ENCODE peak calls at places on chromosomes 7 and 10, in seven cellular contexts. One of them, this sample, is unnamed.

GRCh38 chr7:82317760-82318159 is 125.8 kb downstream of the CACNA2D1 start:
- DNase-seq in fibroblast of pulmonary artery: no peak
- DNase-seq in fibroblast of mammary gland: no peak
- DNase-seq in astrocyte: no peak
- DNase-seq in heart left ventricle: no peak
- DNase-seq in brain microvascular endothelial cell: no peak
- DNase-seq in upper lobe of left lung: no peak
- DNase-seq in this sample: no peak

GRCh38 chr10:114303556-114303955 is 64.5 kb downstream of the VWA2 start:
- DNase-seq in heart left ventricle: no peak
- DNase-seq in upper lobe of left lung: no peak
- DNase-seq in fibroblast of pulmonary artery: no peak
- DNase-seq in fibroblast of mammary gland: no peak
- DNase-seq in brain microvascular endothelial cell: no peak
- DNase-seq in astrocyte: no peak
- DNase-seq in this sample: no peak

GRCh38 chr10:132257271-132257670 is 50.5 kb downstream of the STK32C start:
- DNase-seq in fibroblast of mammary gland: peak; percentile 70
- DNase-seq in upper lobe of left lung: peak; percentile 52
- DNase-seq in heart left ventricle: no peak
- DNase-seq in fibroblast of pulmonary artery: peak; percentile 6
- DNase-seq in astrocyte: peak; percentile 40
- DNase-seq in brain microvascular endothelial cell: peak; percentile 25
- DNase-seq in this sample: peak; percentile 16

GRCh38 chr7:50056131-50056530 is 36.9 kb downstream of the ZPBP start:
- DNase-seq in astrocyte: no peak
- DNase-seq in fibroblast of pulmonary artery: no peak
- DNase-seq in heart left ventricle: no peak
- DNase-seq in fibroblast of mammary gland: no peak
- DNase-seq in brain microvascular endothelial cell: no peak
- DNase-seq in upper lobe of left lung: no peak
- DNase-seq in this sample: no peak

GRCh38 chr7:134584290-134584689 is 35.4 kb downstream of the AKR1B15 start:
- DNase-seq in upper lobe of left lung: no peak
- DNase-seq in brain microvascular endothelial cell: no peak
- DNase-seq in heart left ventricle: no peak
- DNase-seq in astrocyte: no peak
- DNase-seq in fibroblast of mammary gland: no peak
- DNase-seq in fibroblast of pulmonary artery: no peak
- DNase-seq in this sample: no peak

GRCh38 chr7:134813668-134814067 is 34.2 kb downstream of the CALD1 start:
- DNase-seq in fibroblast of mammary gland: peak; percentile 90
- DNase-seq in fibroblast of pulmonary artery: peak; percentile 85
- DNase-seq in heart left ventricle: no peak
- DNase-seq in astrocyte: peak; percentile 54
- DNase-seq in brain microvascular endothelial cell: peak; percentile 81
- DNase-seq in upper lobe of left lung: no peak
- DNase-seq in this sample: peak; percentile 41

GRCh38 chr10:77341055-77341454 is 296.6 kb downstream of the KCNMA1 start:
- DNase-seq in fibroblast of pulmonary artery: no peak
- DNase-seq in fibroblast of mammary gland: no peak
- DNase-seq in astrocyte: no peak
- DNase-seq in upper lobe of left lung: no peak
- DNase-seq in brain microvascular endothelial cell: no peak
- DNase-seq in heart left ventricle: no peak
- DNase-seq in this sample: no peak

GRCh38 chr10:96996275-96996980 is 164.3 kb downstream of the LCOR start:
- DNase-seq in fibroblast of pulmonary artery: no peak
- DNase-seq in fibroblast of mammary gland: no peak
- DNase-seq in heart left ventricle: no peak
- DNase-seq in brain microvascular endothelial cell: no peak
- DNase-seq in astrocyte: peak; percentile 35
- DNase-seq in upper lobe of left lung: no peak
- DNase-seq in this sample: no peak

GRCh38 chr10:11993834-11994468 is 48.7 kb downstream of the UPF2 start:
- DNase-seq in fibroblast of mammary gland: no peak
- DNase-seq in fibroblast of pulmonary artery: no peak
- DNase-seq in upper lobe of left lung: no peak
- DNase-seq in astrocyte: no peak
- DNase-seq in heart left ventricle: no peak
- DNase-seq in brain microvascular endothelial cell: no peak
- DNase-seq in this sample: no peak

GRCh38 chr10:44201656-44202055 is 183.2 kb downstream of the CXCL12 start:
- DNase-seq in fibroblast of pulmonary artery: no peak
- DNase-seq in brain microvascular endothelial cell: no peak
- DNase-seq in astrocyte: no peak
- DNase-seq in heart left ventricle: no peak
- DNase-seq in upper lobe of left lung: no peak
- DNase-seq in fibroblast of mammary gland: no peak
- DNase-seq in this sample: no peak

GRCh38 chr10:95550073-95550672 is 11.0 kb downstream of the SORBS1 start:
- DNase-seq in upper lobe of left lung: no peak
- DNase-seq in brain microvascular endothelial cell: no peak
- DNase-seq in fibroblast of mammary gland: no peak
- DNase-seq in fibroblast of pulmonary artery: no peak
- DNase-seq in heart left ventricle: no peak
- DNase-seq in astrocyte: no peak
- DNase-seq in this sample: no peak

GRCh38 chr10:88897019-88897853 is 17.2 kb downstream of the STAMBPL1 start:
- DNase-seq in fibroblast of mammary gland: peak; percentile 55
- DNase-seq in brain microvascular endothelial cell: no peak
- DNase-seq in heart left ventricle: no peak
- DNase-seq in upper lobe of left lung: no peak
- DNase-seq in fibroblast of pulmonary artery: no peak
- DNase-seq in astrocyte: no peak
- DNase-seq in this sample: peak; percentile 49

GRCh38 chr7:142796001-142796500 is 25.3 kb downstream of the PRSS2 start:
- DNase-seq in brain microvascular endothelial cell: no peak
- DNase-seq in heart left ventricle: no peak
- DNase-seq in fibroblast of pulmonary artery: no peak
- DNase-seq in fibroblast of mammary gland: no peak
- DNase-seq in upper lobe of left lung: no peak
- DNase-seq in astrocyte: no peak
- DNase-seq in this sample: no peak

GRCh38 chr7:53350241-53350640 is 314.8 kb downstream of the POM121L12 start:
- DNase-seq in astrocyte: no peak
- DNase-seq in upper lobe of left lung: no peak
- DNase-seq in fibroblast of pulmonary artery: no peak
- DNase-seq in brain microvascular endothelial cell: no peak
- DNase-seq in fibroblast of mammary gland: no peak
- DNase-seq in heart left ventricle: no peak
- DNase-seq in this sample: no peak

GRCh38 chr10:52486840-52487611 is 172.9 kb downstream of the DKK1 start:
- DNase-seq in upper lobe of left lung: no peak
- DNase-seq in heart left ventricle: no peak
- DNase-seq in fibroblast of mammary gland: peak; percentile 89
- DNase-seq in fibroblast of pulmonary artery: peak; percentile 80
- DNase-seq in astrocyte: peak; percentile 91
- DNase-seq in brain microvascular endothelial cell: peak; percentile 87
- DNase-seq in this sample: peak; percentile 92

GRCh38 chr7:50497068-50497642 is 47.0 kb upstream of the FIGNL1 start:
- DNase-seq in heart left ventricle: no peak
- DNase-seq in brain microvascular endothelial cell: peak; percentile 73
- DNase-seq in fibroblast of pulmonary artery: peak; percentile 86
- DNase-seq in upper lobe of left lung: no peak
- DNase-seq in fibroblast of mammary gland: peak; percentile 76
- DNase-seq in astrocyte: peak; percentile 64
- DNase-seq in this sample: peak; percentile 17

GRCh38 chr10:43075612-43076003 is 1.3 kb upstream of the RET start:
- DNase-seq in fibroblast of pulmonary artery: no peak
- DNase-seq in upper lobe of left lung: peak; percentile 54
- DNase-seq in brain microvascular endothelial cell: no peak
- DNase-seq in heart left ventricle: no peak
- DNase-seq in fibroblast of mammary gland: no peak
- DNase-seq in astrocyte: no peak
- DNase-seq in this sample: no peak

GRCh38 chr10:95445223-95445836 is 115.8 kb downstream of the SORBS1 start:
- DNase-seq in brain microvascular endothelial cell: peak; percentile 61
- DNase-seq in astrocyte: peak; percentile 78
- DNase-seq in fibroblast of pulmonary artery: peak; percentile 83
- DNase-seq in heart left ventricle: peak; percentile 85
- DNase-seq in upper lobe of left lung: no peak
- DNase-seq in fibroblast of mammary gland: peak; percentile 79
- DNase-seq in this sample: peak; percentile 81

GRCh38 chr7:148014473-148014872 is 576.1 kb upstream of the C7orf33 start:
- DNase-seq in fibroblast of mammary gland: no peak
- DNase-seq in astrocyte: no peak
- DNase-seq in upper lobe of left lung: no peak
- DNase-seq in heart left ventricle: no peak
- DNase-seq in brain microvascular endothelial cell: no peak
- DNase-seq in fibroblast of pulmonary artery: no peak
- DNase-seq in this sample: peak; percentile 3

GRCh38 chr7:138889982-138890381 is 91.2 kb downstream of the KIAA1549 start:
- DNase-seq in upper lobe of left lung: no peak
- DNase-seq in brain microvascular endothelial cell: no peak
- DNase-seq in astrocyte: no peak
- DNase-seq in heart left ventricle: no peak
- DNase-seq in fibroblast of mammary gland: no peak
- DNase-seq in fibroblast of pulmonary artery: no peak
- DNase-seq in this sample: no peak

GRCh38 chr7:156903232-156903909 is 10.4 kb upstream of the LMBR1 start:
- DNase-seq in fibroblast of mammary gland: peak; percentile 91
- DNase-seq in heart left ventricle: peak; percentile 73
- DNase-seq in astrocyte: peak; percentile 68
- DNase-seq in upper lobe of left lung: no peak
- DNase-seq in fibroblast of pulmonary artery: peak; percentile 69
- DNase-seq in brain microvascular endothelial cell: peak; percentile 34
- DNase-seq in this sample: peak; percentile 17

GRCh38 chr7:28174442-28174841 is 6.2 kb downstream of the JAZF1 start:
- DNase-seq in upper lobe of left lung: no peak
- DNase-seq in fibroblast of pulmonary artery: no peak
- DNase-seq in heart left ventricle: no peak
- DNase-seq in brain microvascular endothelial cell: no peak
- DNase-seq in fibroblast of mammary gland: no peak
- DNase-seq in astrocyte: no peak
- DNase-seq in this sample: no peak

GRCh38 chr10:91140995-91141549 is 79.4 kb upstream of the PCGF5 start:
- DNase-seq in heart left ventricle: no peak
- DNase-seq in fibroblast of pulmonary artery: no peak
- DNase-seq in fibroblast of mammary gland: peak; percentile 54
- DNase-seq in astrocyte: no peak
- DNase-seq in upper lobe of left lung: no peak
- DNase-seq in brain microvascular endothelial cell: no peak
- DNase-seq in this sample: no peak

GRCh38 chr7:2205036-2205780 is 27.5 kb downstream of the MAD1L1 start:
- DNase-seq in heart left ventricle: no peak
- DNase-seq in upper lobe of left lung: no peak
- DNase-seq in astrocyte: no peak
- DNase-seq in brain microvascular endothelial cell: no peak
- DNase-seq in fibroblast of pulmonary artery: no peak
- DNase-seq in fibroblast of mammary gland: no peak
- DNase-seq in this sample: no peak

GRCh38 chr10:118465300-118465874 is 123.3 kb upstream of the FAM204A start:
- DNase-seq in brain microvascular endothelial cell: no peak
- DNase-seq in fibroblast of mammary gland: no peak
- DNase-seq in astrocyte: no peak
- DNase-seq in upper lobe of left lung: no peak
- DNase-seq in fibroblast of pulmonary artery: no peak
- DNase-seq in heart left ventricle: no peak
- DNase-seq in this sample: no peak

GRCh38 chr10:35364808-35365207 is 28.5 kb downstream of the CCNY start:
- DNase-seq in upper lobe of left lung: no peak
- DNase-seq in fibroblast of mammary gland: no peak
- DNase-seq in fibroblast of pulmonary artery: no peak
- DNase-seq in astrocyte: no peak
- DNase-seq in heart left ventricle: no peak
- DNase-seq in brain microvascular endothelial cell: no peak
- DNase-seq in this sample: no peak

GRCh38 chr10:132282667-132283603 is 24.8 kb downstream of the STK32C start:
- DNase-seq in brain microvascular endothelial cell: no peak
- DNase-seq in upper lobe of left lung: peak; percentile 67
- DNase-seq in astrocyte: no peak
- DNase-seq in heart left ventricle: no peak
- DNase-seq in fibroblast of mammary gland: no peak
- DNase-seq in fibroblast of pulmonary artery: no peak
- DNase-seq in this sample: no peak

GRCh38 chr7:128459394-128459878 is 3.8 kb downstream of the HILPDA start:
- DNase-seq in heart left ventricle: peak; percentile 65
- DNase-seq in fibroblast of mammary gland: peak; percentile 82
- DNase-seq in fibroblast of pulmonary artery: peak; percentile 81
- DNase-seq in astrocyte: peak; percentile 52
- DNase-seq in brain microvascular endothelial cell: peak; percentile 66
- DNase-seq in upper lobe of left lung: no peak
- DNase-seq in this sample: peak; percentile 67
- TF ChIP-seq CTCF in heart left ventricle: peak; percentile 89
- TF ChIP-seq CTCF in fibroblast of mammary gland: peak; percentile 79
- TF ChIP-seq CTCF in fibroblast of pulmonary artery: peak; percentile 85
- TF ChIP-seq CTCF in astrocyte: peak; percentile 78
- TF ChIP-seq CTCF in brain microvascular endothelial cell: peak; percentile 84
- TF ChIP-seq CTCF in upper lobe of left lung: peak; percentile 81
- TF ChIP-seq CTCF in this sample: peak; percentile 83

DNA sequence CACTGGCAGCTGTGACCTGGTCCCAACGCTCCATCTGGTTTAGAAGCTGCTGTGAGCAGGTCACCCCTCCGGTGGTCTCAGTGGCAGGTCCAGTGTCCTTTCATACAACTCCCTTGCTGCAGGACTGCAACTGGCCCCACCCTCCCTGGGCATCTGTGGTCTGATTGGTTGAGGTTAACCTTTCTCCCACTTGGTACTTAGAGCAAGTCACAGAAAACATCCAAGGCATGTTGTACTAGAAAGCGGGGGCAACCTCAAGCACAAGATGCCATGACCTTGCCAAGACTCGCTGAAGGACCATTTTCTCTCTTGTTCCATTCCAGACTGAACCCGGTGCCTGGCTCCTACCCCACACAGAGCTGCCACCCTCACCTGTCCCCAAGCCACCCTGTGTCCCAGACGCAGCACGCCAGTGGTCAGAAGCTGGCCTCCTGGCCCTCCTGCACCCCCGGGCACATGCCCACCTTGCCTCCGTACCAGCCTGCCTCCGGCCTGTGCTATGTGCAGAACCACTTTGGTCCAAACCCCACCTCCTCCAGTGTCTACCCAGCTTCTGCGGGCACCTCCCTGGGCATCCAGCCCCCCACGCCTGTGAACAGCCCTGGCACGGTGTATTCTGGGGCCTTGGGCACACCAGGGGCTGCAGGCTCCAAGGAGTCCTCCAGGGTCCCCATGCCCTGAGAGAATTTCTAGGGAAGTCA is 9.0 kb downstream of the RHBDD2 start:
- DNase-seq in astrocyte: no peak
- DNase-seq in fibroblast of mammary gland: no peak
- DNase-seq in upper lobe of left lung: peak; percentile 72
- DNase-seq in brain microvascular endothelial cell: no peak
- DNase-seq in heart left ventricle: no peak
- DNase-seq in fibroblast of pulmonary artery: no peak
- DNase-seq in this sample: no peak
- H3K4me3 ChIP-seq in astrocyte: no peak overlapping the region
- H3K4me3 ChIP-seq in fibroblast of mammary gland: no peak overlapping the region
- H3K4me3 ChIP-seq in upper lobe of left lung: no peak overlapping the region
- H3K4me3 ChIP-seq in brain microvascular endothelial cell: no peak overlapping the region
- H3K4me3 ChIP-seq in heart left ventricle: no peak overlapping the region
- H3K4me3 ChIP-seq in fibroblast of pulmonary artery: no peak overlapping the region
- H3K4me3 ChIP-seq in this sample: no peak overlapping the region

GRCh38 chr10:129971381-129972144 is 7.5 kb upstream of the EBF3 start:
- DNase-seq in fibroblast of pulmonary artery: peak; percentile 65
- DNase-seq in astrocyte: no peak
- DNase-seq in fibroblast of mammary gland: peak; percentile 39
- DNase-seq in heart left ventricle: peak; percentile 53
- DNase-seq in brain microvascular endothelial cell: no peak
- DNase-seq in upper lobe of left lung: peak; percentile 94
- DNase-seq in this sample: peak; percentile 51
- TF ChIP-seq CTCF in fibroblast of pulmonary artery: peak; percentile 23
- TF ChIP-seq CTCF in astrocyte: no peak
- TF ChIP-seq CTCF in fibroblast of mammary gland: no peak
- TF ChIP-seq CTCF in heart left ventricle: peak; percentile 76
- TF ChIP-seq CTCF in brain microvascular endothelial cell: peak; percentile 30
- TF ChIP-seq CTCF in upper lobe of left lung: peak; percentile 67
- TF ChIP-seq CTCF in this sample: peak; percentile 29

GRCh38 chr7:155213955-155214327 is 83.7 kb upstream of the INSIG1 start:
- DNase-seq in astrocyte: no peak
- DNase-seq in upper lobe of left lung: no peak
- DNase-seq in heart left ventricle: no peak
- DNase-seq in fibroblast of pulmonary artery: no peak
- DNase-seq in brain microvascular endothelial cell: no peak
- DNase-seq in fibroblast of mammary gland: no peak
- DNase-seq in this sample: peak; percentile 58
- H3K4me3 ChIP-seq in astrocyte: no peak overlapping the region
- H3K4me3 ChIP-seq in upper lobe of left lung: peak overlapping the region; percentile 43
- H3K4me3 ChIP-seq in heart left ventricle: no peak overlapping the region
- H3K4me3 ChIP-seq in fibroblast of pulmonary artery: no peak overlapping the region
- H3K4me3 ChIP-seq in brain microvascular endothelial cell: no peak overlapping the region
- H3K4me3 ChIP-seq in fibroblast of mammary gland: peak overlapping the region; percentile 44
- H3K4me3 ChIP-seq in this sample: peak overlapping the region; percentile 73

This sample was measured in AG10803.